ENCODE peak calls at places on chromosomes 12 and 14, in nine cellular contexts. F, V, T, W, R, Q, K, Y and J are unnamed samples.

GRCh38 chr14:70018246-70018645 is 139.0 kb downstream of the SMOC1 start:
- DNase-seq in F (no peak), V (no peak), W (no peak), K (no peak), Q (no peak), R (no peak), T (no peak), Y (no peak), J (no peak)

GRCh38 chr14:25406818-25407217 is 356.9 kb upstream of the STXBP6 start:
- DNase-seq in W (peak; percentile 68), Q (peak; percentile 14), R (no peak), T (peak; percentile 51), Y (no peak), K (no peak), F (peak; percentile 65), V (no peak), J (no peak)

GRCh38 chr12:113479578-113480335 is 8.1 kb upstream of the LHX5 start:
- DNase-seq in R (peak; percentile 90), T (no peak), V (peak; percentile 51), K (no peak), Q (no peak), W (peak; percentile 12), F (peak; percentile 84), Y (no peak), J (no peak)

GRCh38 chr14:61568572-61569011 is 126.7 kb upstream of the HIF1A start:
- DNase-seq in T (no peak), F (peak; percentile 31), K (no peak), Y (no peak), R (peak; percentile 47), Q (no peak), W (no peak), V (peak; percentile 65), J (peak; percentile 74)

GRCh38 chr12:7091660-7092228 is 501 bp downstream of the C1R start:
- DNase-seq in F (no peak), Y (no peak), V (peak; percentile 18), Q (no peak), K (peak; percentile 51), T (no peak), R (no peak), W (no peak), J (no peak)

GRCh38 chr12:56836317-56836716 is 73.2 kb downstream of the HSD17B6 start:
- DNase-seq in T (no peak), F (no peak), Q (peak; percentile 13), V (no peak), R (peak; percentile 45), Y (no peak), K (peak; percentile 78), W (no peak), J (no peak)

GRCh38 chr12:25099010-25099409 is 96.0 kb downstream of the DNAI7 start:
- DNase-seq in W (no peak), V (no peak), Y (no peak), Q (no peak), T (no peak), F (no peak), R (no peak), K (no peak), J (no peak)

GRCh38 chr14:45015133-45015532 is 53.1 kb downstream of the TOGARAM1 start:
- DNase-seq in K (no peak), R (no peak), Y (no peak), Q (no peak), F (no peak), V (no peak), W (no peak), T (no peak), J (no peak)

GRCh38 chr12:52211716-52212585 is 20.1 kb upstream of the KRT80 start:
- DNase-seq in T (no peak), W (no peak), Q (peak; percentile 5), V (no peak), Y (peak; percentile 21), F (no peak), K (no peak), R (no peak), J (no peak)